ENCODE peak calls at places on chromosomes 5 and 9, in five cellular contexts. S, D, C, Q and E are unnamed samples.

GRCh38 chr5:32707394-32707997 is 3.6 kb upstream of the NPR3 start:
- DNase-seq in S (no peak), D (peak), C (no peak), Q (peak), E (peak)

GRCh38 chr5:152349683-152350526 is 55.2 kb downstream of the NMUR2 start:
- DNase-seq in S (no peak), D (peak), C (peak), Q (peak), E (peak)

GRCh38 chr5:167820266-167820988 is 471.0 kb upstream of the WWC1 start:
- DNase-seq in S (no peak), D (no peak), C (no peak), Q (no peak), E (peak)

GRCh38 chr5:105033642-105034217 is 1471.1 kb upstream of the NUDT12 start:
- DNase-seq in S (no peak), D (no peak), C (no peak), Q (no peak), E (no peak)

GRCh38 chr9:93471135-93471534 is 17.8 kb upstream of the FAM120AOS start:
- DNase-seq in S (no peak), D (no peak), C (no peak), Q (no peak), E (no peak)

GRCh38 chr5:132095077-132095744 is 21.6 kb downstream of the CSF2 start:
- DNase-seq in S (peak), D (peak), C (no peak), Q (no peak), E (no peak)

GRCh38 chr5:1767524-1768282 is 31.9 kb downstream of the MRPL36 start:
- DNase-seq in S (no peak), D (no peak), C (no peak), Q (no peak), E (no peak)

GRCh38 chr9:113973963-113974413 is 97.9 kb downstream of the ZNF618 start:
- DNase-seq in S (no peak), D (peak), C (no peak), Q (no peak), E (no peak)

GRCh38 chr5:141850183-141850768 is 27.9 kb downstream of the PCDH1 start:
- DNase-seq in S (no peak), D (peak), C (peak), Q (peak), E (peak)

GRCh38 chr9:33263131-33263935 is 1.2 kb downstream of the BAG1 start:
- DNase-seq in S (no peak), D (peak), C (no peak), Q (peak), E (peak)

GRCh38 chr9:22084336-22085035 is 75.4 kb upstream of the CDKN2B start:
- DNase-seq in S (no peak), D (peak), C (no peak), Q (no peak), E (peak)

GRCh38 chr5:112312295-112312694 is 106.8 kb downstream of the EPB41L4A start:
- DNase-seq in S (no peak), D (no peak), C (no peak), Q (no peak), E (no peak)

GRCh38 chr5:123124495-123125171 is 35.6 kb downstream of the PRDM6 start:
- DNase-seq in S (no peak), D (no peak), C (no peak), Q (no peak), E (peak)

GRCh38 chr5:176501333-176501732 is 35.9 kb downstream of the RNF44 start:
- DNase-seq in S (no peak), D (peak), C (no peak), Q (no peak), E (peak)

GRCh38 chr5:79030663-79031480 is 38.6 kb downstream of the DMGDH start:
- DNase-seq in S (no peak), D (no peak), C (no peak), Q (no peak), E (no peak)

GRCh38 chr5:149404746-149405549 is 25.9 kb upstream of the IL17B start:
- DNase-seq in S (no peak), D (peak), C (no peak), Q (no peak), E (peak)

GRCh38 chr5:125484272-125485002 is 738.0 kb upstream of the ZNF608 start:
- DNase-seq in S (peak), D (peak), C (no peak), Q (no peak), E (peak)